ENCODE peak calls at places on chromosomes 6 and 20, in ten cellular contexts. R is cardiac muscle cell, F is aorta, E is PC-3, G is fibroblast of lung, X is heart left ventricle, U is colonic mucosa, Y is mesendoderm, N is uterus, T is adrenal gland. H is an unnamed sample. For H3K4me1 and H3K27me3, the result is how much of the 10 kb centered on the place peaks cover.

GRCh38 chr6:43939281-43940070 is 169.5 kb downstream of the VEGFA start:
- DNase-seq in R (no peak), F (no peak), E (no peak), G (no peak), X (no peak), U (no peak), Y (no peak), N (peak), T (peak), H (no peak)

GRCh38 chr6:110255356-110255755 is 75.1 kb downstream of the CDC40 start:
- DNase-seq in R (peak), F (no peak), E (peak), G (peak), X (no peak), U (no peak), Y (peak), N (no peak), T (peak), H (peak)

GRCh38 chr6:71965404-71965803 is 79.1 kb downstream of the RIMS1 start:
- DNase-seq in R (no peak), F (no peak), E (no peak), G (no peak), X (no peak), U (no peak), Y (peak), N (no peak), T (no peak), H (no peak)

GRCh38 chr6:15901141-15902115 is 227.5 kb upstream of the MYLIP start:
- DNase-seq in R (peak), F (peak), E (no peak), G (no peak), X (no peak), U (no peak), Y (no peak), N (no peak), T (no peak), H (peak)

GRCh38 chr6:113596477-113596876 is 260.7 kb upstream of the MARCKS start:
- DNase-seq in R (peak), F (no peak), E (no peak), G (no peak), X (no peak), U (no peak), Y (no peak), N (no peak), T (no peak), H (no peak)

GRCh38 chr6:105282801-105283585 is 103.2 kb upstream of the POPDC3 start:
- DNase-seq in R (no peak), F (no peak), E (no peak), G (no peak), X (no peak), U (no peak), Y (no peak), N (no peak), T (no peak), H (no peak)

GRCh38 chr6:135739288-135739687 is 112.2 kb upstream of the PDE7B start:
- DNase-seq in R (peak), F (no peak), E (peak), G (peak), X (no peak), U (no peak), Y (no peak), N (no peak), T (no peak), H (no peak)

GRCh38 chr6:52741872-52742271 is 21.4 kb downstream of the GSTA2 start:
- DNase-seq in R (no peak), F (no peak), E (peak), G (no peak), X (no peak), U (no peak), Y (no peak), N (no peak), T (no peak), H (no peak)

GRCh38 chr6:44630125-44631028 is 242.9 kb downstream of the CDC5L start:
- DNase-seq in R (peak), F (no peak), E (peak), G (peak), X (no peak), U (no peak), Y (peak), N (no peak), T (no peak), H (peak)

GRCh38 chr6:155108070-155108815 is 113.1 kb downstream of the TIAM2 start:
- DNase-seq in R (no peak), F (no peak), E (no peak), G (no peak), X (no peak), U (no peak), Y (peak), N (no peak), T (no peak), H (no peak)

GRCh38 chr20:48983423-48984400 is 62.2 kb downstream of the ARFGEF2 start:
- DNase-seq in R (peak), F (no peak), E (peak), G (peak), X (no peak), U (no peak), Y (peak), N (peak), T (peak), H (peak)

GRCh38 chr6:46090115-46091079 is 39.4 kb upstream of the ENPP4 start:
- DNase-seq in R (peak), F (peak), E (peak), G (peak), X (peak), U (peak), Y (peak), N (peak), T (peak), H (peak)

GRCh38 chr20:11553603-11554002 is 364.1 kb upstream of the BTBD3 start:
- DNase-seq in R (peak), F (no peak), E (peak), G (peak), X (no peak), U (no peak), Y (no peak), N (no peak), T (no peak), H (no peak)

GRCh38 chr6:34143884-34144580 is 1.9 kb downstream of the GRM4 start:
- DNase-seq in R (peak), F (peak), E (no peak), G (no peak), X (peak), U (no peak), Y (peak), N (no peak), T (no peak), H (no peak)

GRCh38 chr6:487956-488355 is 96.4 kb downstream of the IRF4 start:
- DNase-seq in R (no peak), F (no peak), E (no peak), G (no peak), X (no peak), U (no peak), Y (no peak), N (no peak), T (no peak), H (no peak)

GRCh38 chr20:57851786-57852185 is 142.0 kb upstream of the PMEPA1 start:
- DNase-seq in R (no peak), F (no peak), E (no peak), G (no peak), X (no peak), U (no peak), Y (no peak), N (no peak), T (no peak), H (no peak)

GRCh38 chr6:153263489-153263888 is 132.4 kb upstream of the RGS17 start:
- DNase-seq in R (no peak), F (no peak), E (no peak), G (no peak), X (no peak), U (no peak), Y (no peak), N (no peak), T (no peak), H (no peak)

GRCh38 chr6:5781966-5782556 is 224.7 kb downstream of the NRN1 start:
- DNase-seq in R (no peak), F (no peak), E (no peak), G (no peak), X (no peak), U (no peak), Y (peak), N (no peak), T (no peak), H (no peak)

GRCh38 chr20:29689411-29690225 is 1567.8 kb upstream of the DEFB115 start:
- DNase-seq in R (peak), F (no peak), E (peak), G (no peak), X (peak), U (no peak), Y (no peak), N (no peak), T (no peak), H (peak)

GRCh38 chr6:83707829-83708545 is 914 bp downstream of the SNAP91 start:
- DNase-seq in R (peak), F (peak), E (no peak), G (peak), X (no peak), U (no peak), Y (peak), N (no peak), T (peak), H (no peak)

GRCh38 chr6:89792881-89793280 is 26.7 kb downstream of the MDN1 start:
- DNase-seq in R (peak), F (no peak), E (peak), G (peak), X (no peak), U (no peak), Y (peak), N (no peak), T (no peak), H (peak)

GRCh38 chr6:114389111-114389510 is 46.3 kb upstream of the HS3ST5 start:
- DNase-seq in R (no peak), F (no peak), E (no peak), G (no peak), X (no peak), U (no peak), Y (no peak), N (no peak), T (no peak), H (no peak)

GRCh38 chr20:8601542-8601912 is 467.4 kb upstream of the PLCB4 start:
- DNase-seq in R (no peak), F (no peak), E (no peak), G (no peak), X (no peak), U (no peak), Y (no peak), N (no peak), T (no peak), H (no peak)

GRCh38 chr20:45445805-45446562 is 23.6 kb upstream of the WFDC2 start:
- DNase-seq in R (no peak), F (no peak), E (peak), G (no peak), X (no peak), U (peak), Y (peak), N (no peak), T (no peak), H (peak)

GRCh38 chr6:150547511-150548222 is 52.0 kb upstream of the PLEKHG1 start:
- DNase-seq in R (peak), F (no peak), E (no peak), G (no peak), X (peak), U (no peak), Y (peak), N (no peak), T (no peak), H (peak)

GRCh38 chr6:134254118-134254517 is 63.8 kb downstream of the SGK1 start:
- DNase-seq in R (no peak), F (no peak), E (no peak), G (no peak), X (no peak), U (no peak), Y (no peak), N (no peak), T (no peak), H (no peak)

GRCh38 chr6:53179961-53180651 is 31.5 kb upstream of the GCM1 start:
- DNase-seq in R (peak), F (peak), E (no peak), G (peak), X (peak), U (peak), Y (no peak), N (peak), T (no peak), H (peak)

GRCh38 chr20:58071500-58071804 is 157.0 kb downstream of the ANKRD60 start:
- DNase-seq in R (no peak), F (no peak), E (no peak), G (no peak), X (no peak), U (peak), Y (no peak), N (no peak), T (no peak), H (no peak)

GRCh38 chr6:167501831-167502385 is 177.0 kb downstream of the TTLL2 start:
- DNase-seq in R (peak), F (no peak), E (peak), G (no peak), X (peak), U (peak), Y (peak), N (peak), T (no peak), H (peak)

GRCh38 chr6:19691465-19692167 is 145.6 kb upstream of the ID4 start:
- DNase-seq in R (peak), F (peak), E (no peak), G (peak), X (no peak), U (no peak), Y (peak), N (no peak), T (no peak), H (no peak)

GRCh38 chr6:83867043-83867442 is 7.6 kb downstream of the CYB5R4 start:
- DNase-seq in R (no peak), F (no peak), E (no peak), G (no peak), X (no peak), U (no peak), Y (no peak), N (no peak), T (no peak), H (no peak)

GRCh38 chr20:51412333-51412761 is 130.2 kb downstream of the NFATC2 start:
- DNase-seq in R (peak), F (peak), E (no peak), G (peak), X (peak), U (no peak), Y (no peak), N (no peak), T (no peak), H (no peak)

GRCh38 chr6:148257810-148258209 is 84.8 kb upstream of the SASH1 start:
- DNase-seq in R (no peak), F (no peak), E (no peak), G (no peak), X (no peak), U (no peak), Y (no peak), N (no peak), T (no peak), H (no peak)

GRCh38 chr20:63350597-63351379 is 10.4 kb downstream of the CHRNA4 start:
- DNase-seq in R (no peak), F (no peak), E (no peak), G (no peak), X (peak), U (no peak), Y (no peak), N (no peak), T (no peak), H (no peak)
- H3K4me1 ChIP-seq in R (under half), F (under half), E (under half), G (under half), X (under half), U (under half), Y (under half), N (under half), T (under half), H (under half)

GRCh38 chr20:3313681-3314080 is 74.7 kb upstream of the SLC4A11 start:
- DNase-seq in R (peak), F (no peak), E (no peak), G (no peak), X (no peak), U (no peak), Y (no peak), N (no peak), T (peak), H (no peak)

GRCh38 chr20:3309226-3309625 is 70.2 kb upstream of the SLC4A11 start:
- DNase-seq in R (no peak), F (no peak), E (no peak), G (no peak), X (no peak), U (no peak), Y (no peak), N (no peak), T (no peak), H (no peak)

GRCh38 chr20:3312940-3313656 is 74.1 kb upstream of the SLC4A11 start:
- DNase-seq in R (peak), F (no peak), E (peak), G (peak), X (no peak), U (no peak), Y (peak), N (no peak), T (peak), H (no peak)

GRCh38 chr20:3314391-3314790 is 75.4 kb upstream of the SLC4A11 start:
- DNase-seq in R (peak), F (no peak), E (no peak), G (no peak), X (no peak), U (no peak), Y (peak), N (no peak), T (no peak), H (no peak)

GRCh38 chr20:3311623-3312022 is 72.6 kb upstream of the SLC4A11 start:
- DNase-seq in R (no peak), F (no peak), E (no peak), G (no peak), X (no peak), U (no peak), Y (no peak), N (no peak), T (no peak), H (no peak)
- H3K27me3 ChIP-seq in R (under half), F (under half), E (under half), G (under half), X (under half), U (under half), Y (under half), N (under half), T (under half), H (under half)

GRCh38 chr6:11201772-11202512 is 30.5 kb downstream of the NEDD9 start:
- DNase-seq in R (no peak), F (no peak), E (no peak), G (no peak), X (no peak), U (no peak), Y (no peak), N (no peak), T (no peak), H (no peak)
- H3K4me1 ChIP-seq in R (under half), F (under half), E (under half), G (under half), X (half or more), U (under half), Y (under half), N (under half), T (under half), H (under half)

GRCh38 chr6:11552390-11552789 is 14.8 kb downstream of the TMEM170B start:
- DNase-seq in R (no peak), F (no peak), E (no peak), G (no peak), X (no peak), U (no peak), Y (no peak), N (no peak), T (no peak), H (no peak)
- H3K27me3 ChIP-seq in R (under half), F (under half), E (under half), G (under half), X (under half), U (under half), Y (under half), N (under half), T (under half), H (under half)

DNA sequence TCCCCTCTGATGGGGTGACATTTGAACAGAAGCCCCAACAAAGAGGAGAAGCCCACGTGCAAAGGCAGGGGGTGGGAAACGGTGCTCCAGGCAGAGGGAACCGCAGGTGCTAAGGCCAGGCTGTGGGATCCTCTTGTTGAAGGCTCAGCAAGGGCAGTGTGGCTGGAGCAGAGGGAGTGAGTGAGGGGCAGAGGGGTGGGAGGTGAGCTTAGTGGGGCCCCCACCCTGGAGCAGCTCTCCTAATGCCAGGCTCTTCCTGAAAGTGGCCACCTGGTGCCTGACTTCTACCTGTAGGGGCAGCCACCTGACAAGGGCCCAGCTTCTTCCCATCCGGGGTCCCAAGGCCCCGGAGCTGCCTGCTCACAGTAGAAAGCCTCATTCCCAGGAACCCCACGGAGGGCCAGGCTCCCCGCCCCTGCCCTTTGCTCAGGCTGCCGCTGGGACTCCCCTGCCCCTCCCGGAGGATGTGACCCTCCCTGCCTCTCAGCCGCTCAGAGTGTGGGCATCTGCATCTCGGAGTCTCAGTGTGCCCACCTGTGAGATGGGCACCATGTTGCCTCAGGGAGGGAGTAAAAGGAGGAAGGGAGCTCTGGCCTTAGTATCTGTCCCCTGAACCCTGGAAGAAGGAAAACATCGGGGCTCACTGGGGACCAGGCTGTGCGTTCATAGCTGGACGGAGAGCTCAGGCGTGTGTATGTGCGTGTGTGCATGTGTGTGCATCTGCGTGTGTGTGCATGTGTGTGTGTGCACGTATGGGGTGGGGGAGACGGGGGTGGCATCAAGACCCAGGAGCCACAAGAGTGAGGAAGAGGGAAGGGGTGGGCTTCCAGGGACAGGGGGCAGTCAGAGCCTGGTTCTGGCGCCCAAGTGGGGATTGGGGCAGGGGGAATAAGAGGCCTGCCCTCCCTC is 119.4 kb downstream of the CEBPB start:
- DNase-seq in R (no peak), F (no peak), E (no peak), G (no peak), X (no peak), U (no peak), Y (no peak), N (no peak), T (no peak), H (no peak)
- H3K4me1 ChIP-seq in R (under half), F (under half), E (half or more), G (under half), X (under half), U (under half), Y (under half), N (under half), T (under half), H (under half)

GRCh38 chr6:27593200-27593818 is 120.4 kb upstream of the ZNF184 start:
- DNase-seq in R (no peak), F (no peak), E (no peak), G (no peak), X (no peak), U (no peak), Y (no peak), N (no peak), T (no peak), H (no peak)

GRCh38 chr6:27592107-27592480 is 119.2 kb upstream of the ZNF184 start:
- DNase-seq in R (peak), F (no peak), E (no peak), G (peak), X (no peak), U (no peak), Y (peak), N (no peak), T (no peak), H (no peak)

GRCh38 chr6:27593861-27594260 is 121.0 kb upstream of the ZNF184 start:
- DNase-seq in R (no peak), F (no peak), E (no peak), G (no peak), X (no peak), U (no peak), Y (no peak), N (no peak), T (no peak), H (no peak)

GRCh38 chr6:27591660-27592059 is 118.8 kb upstream of the ZNF184 start:
- DNase-seq in R (peak), F (no peak), E (peak), G (peak), X (no peak), U (no peak), Y (peak), N (no peak), T (no peak), H (no peak)

GRCh38 chr6:27592481-27593199 is 119.7 kb upstream of the ZNF184 start:
- DNase-seq in R (peak), F (no peak), E (peak), G (peak), X (no peak), U (peak), Y (peak), N (no peak), T (no peak), H (peak)
- H3K27me3 ChIP-seq in R (half or more), F (under half), E (under half), G (under half), X (half or more), U (under half), Y (under half), N (under half), T (half or more), H (under half)

DNA sequence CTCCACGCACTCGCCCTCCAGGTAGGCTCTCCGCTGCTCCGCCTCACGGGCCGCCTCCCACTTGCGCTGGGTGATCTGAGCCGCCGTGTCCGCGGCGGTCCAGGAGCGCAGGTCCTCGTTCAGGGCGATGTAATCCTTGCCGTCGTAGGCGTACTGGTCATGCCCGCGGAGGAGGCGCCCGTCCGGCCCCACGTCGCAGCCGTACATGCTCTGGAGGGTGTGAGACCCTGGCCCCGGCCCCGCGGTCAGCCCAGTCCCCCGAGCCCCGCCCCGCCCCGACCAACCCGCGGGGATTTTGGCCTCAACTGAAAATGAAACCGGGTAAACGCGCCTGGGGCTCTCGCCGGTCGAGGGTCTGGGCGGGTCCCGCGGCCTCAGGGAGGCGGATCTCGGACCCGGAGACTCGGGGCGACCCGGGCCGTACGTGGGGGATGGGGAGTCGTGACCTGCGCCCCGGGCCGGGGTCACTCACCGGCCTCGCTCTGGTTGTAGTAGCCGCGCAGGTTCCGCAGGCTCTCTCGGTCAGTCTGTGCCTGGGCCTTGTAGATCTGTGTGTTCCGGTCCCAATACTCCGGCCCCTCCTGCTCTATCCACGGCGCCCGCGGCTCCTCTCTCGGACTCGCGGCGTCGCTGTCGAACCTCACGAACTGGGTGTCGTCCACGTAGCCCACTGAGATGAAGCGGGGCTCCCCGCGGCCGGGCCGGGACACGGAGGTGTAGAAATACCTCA is 598 bp downstream of the HLA-B start:
- DNase-seq in R (peak), F (no peak), E (peak), G (peak), X (peak), U (peak), Y (no peak), N (peak), T (peak), H (peak)
- H3K4me1 ChIP-seq in R (under half), F (under half), E (under half), G (under half), X (under half), U (under half), Y (under half), N (under half), T (under half), H (under half)